ENCODE peak calls at places on chromosome 18, in nine cellular contexts. U is activated CD4-positive, alpha-beta T cell treated with anti-CD3 and anti-CD28 coated beads, Interleukin-2, amount 10 ng/mL, durations not matched to agents 24 days and 14 days; W is nephron progenitor cell; A is putamen; R is A549; H is MG63; S is stimulated activated CD4-positive, alpha-beta T cell treated with anti-CD3 and anti-CD28 coated beads, Interleukin-4, amount 100 ng/mL, for 48 hours; O is GM04504; Z is HFFc6. T is an unnamed sample.

GRCh38 chr18:23935804-23936203 is 78.8 kb upstream of the TTC39C start:
- DNase-seq in O (no peak), W (no peak), R (no peak), S (no peak), Z (no peak), A (no peak), U (peak; percentile 83), H (no peak), T (no peak)

GRCh38 chr18:57220485-57220884 is 73.6 kb downstream of the BOD1L2 start:
- DNase-seq in A (no peak), O (no peak), Z (no peak), W (no peak), H (no peak), R (no peak), S (no peak), U (no peak), T (peak; percentile 42)

GRCh38 chr18:7663305-7664023 is 96.3 kb downstream of the PTPRM start:
- DNase-seq in A (no peak), O (no peak), U (no peak), S (no peak), R (no peak), W (no peak), Z (no peak), H (no peak), T (no peak)

GRCh38 chr18:76545433-76546281 is 50.6 kb upstream of the ZNF516 start:
- DNase-seq in R (no peak), U (no peak), H (no peak), S (no peak), A (no peak), Z (no peak), W (no peak), O (no peak), T (no peak)

GRCh38 chr18:79934311-79935097 is 16.9 kb downstream of the SLC66A2 start:
- DNase-seq in Z (no peak), O (no peak), R (no peak), S (no peak), U (no peak), W (no peak), A (no peak), H (no peak), T (no peak)

GRCh38 chr18:76374330-76375281 is 120.4 kb downstream of the ZNF516 start:
- DNase-seq in U (peak; percentile 83), W (no peak), A (no peak), Z (no peak), S (peak; percentile 38), R (no peak), O (no peak), H (no peak), T (no peak)

GRCh38 chr18:23641937-23642666 is 20.6 kb downstream of the ANKRD29 start:
- DNase-seq in A (no peak), O (no peak), S (no peak), H (peak; percentile 29), Z (no peak), R (no peak), W (no peak), U (no peak), T (no peak)

GRCh38 chr18:5106730-5107129 is 90.3 kb downstream of the AKAIN1 start:
- DNase-seq in O (no peak), H (no peak), W (no peak), A (no peak), Z (no peak), R (no peak), S (no peak), U (no peak), T (no peak)

GRCh38 chr18:8341481-8342230 is 267.6 kb upstream of the RAB12 start:
- DNase-seq in O (no peak), A (no peak), U (no peak), H (no peak), Z (peak; percentile 84), S (no peak), W (no peak), R (peak; percentile 55), T (no peak)

GRCh38 chr18:41940506-41941215 is 14.4 kb upstream of the PIK3C3 start:
- DNase-seq in U (no peak), W (no peak), S (no peak), R (no peak), H (no peak), A (no peak), Z (peak; percentile 92), O (peak; percentile 76), T (no peak)

T was measured in H7.